ENCODE peak calls at places on chromosomes 2 and 18, in four cellular contexts. P is K562, V is GM12878, S is GM12891. Z is an unnamed sample.

GRCh38 chr18:47917923-47918610 is 12.4 kb downstream of the SMAD2 start:
- DNase-seq in V (no peak), S (no peak), P (no peak), Z (no peak)

GRCh38 chr2:25000503-25001328 is 29.0 kb upstream of the DNAJC27 start:
- DNase-seq in V (no peak), S (no peak), P (no peak), Z (no peak)

GRCh38 chr2:207067476-207067875 is 98.3 kb downstream of the KLF7 start:
- DNase-seq in P (no peak), S (no peak), V (no peak), Z (no peak)

GRCh38 chr2:63008838-63009237 is 41.8 kb upstream of the OTX1 start:
- DNase-seq in V (no peak), S (no peak), P (no peak), Z (no peak)

GRCh38 chr2:152542995-152543481 is 174.2 kb downstream of the PRPF40A start:
- DNase-seq in P (no peak), S (no peak), V (no peak), Z (no peak)

GRCh38 chr2:48529676-48530032 is 300 bp upstream of the STON1 start:
- DNase-seq in P (no peak), V (no peak), S (no peak), Z (no peak)

GRCh38 chr2:213640742-213641425 is 356.6 kb downstream of the SPAG16 start:
- DNase-seq in S (no peak), V (no peak), P (no peak), Z (no peak)

GRCh38 chr2:5391361-5391760 is 300.8 kb upstream of the SOX11 start:
- DNase-seq in S (no peak), P (no peak), V (no peak), Z (no peak)

GRCh38 chr2:71680925-71681324 is 227.6 kb downstream of the DYSF start:
- DNase-seq in V (no peak), S (no peak), P (no peak), Z (no peak)

GRCh38 chr2:119126650-119127049 is 31.9 kb downstream of the C1QL2 start:
- DNase-seq in P (peak), S (peak), V (no peak), Z (no peak)

GRCh38 chr2:240469747-240470146 is 34.3 kb downstream of the GPC1 start:
- DNase-seq in V (no peak), S (no peak), P (no peak), Z (no peak)

GRCh38 chr2:240469239-240469636 is 33.8 kb downstream of the GPC1 start:
- DNase-seq in P (no peak), V (no peak), S (no peak), Z (no peak)

GRCh38 chr2:240467149-240467642 is 31.7 kb downstream of the GPC1 start:
- DNase-seq in P (no peak), S (no peak), V (no peak), Z (no peak)

GRCh38 chr2:240467659-240468299 is 32.3 kb downstream of the GPC1 start:
- DNase-seq in V (no peak), P (no peak), S (peak), Z (no peak)

GRCh38 chr2:240468300-240469238 is 33.1 kb downstream of the GPC1 start:
- DNase-seq in V (no peak), S (no peak), P (no peak), Z (no peak)
- TF ChIP-seq SPI1 in V (no peak), S (no peak), P (no peak), Z (no peak)

GRCh38 chr2:217821536-217822147 is 181.2 kb downstream of the TNS1 start:
- DNase-seq in S (no peak), P (no peak), V (no peak), Z (no peak)
- TF ChIP-seq SPI1 in S (no peak), P (no peak), V (no peak), Z (no peak)

DNA sequence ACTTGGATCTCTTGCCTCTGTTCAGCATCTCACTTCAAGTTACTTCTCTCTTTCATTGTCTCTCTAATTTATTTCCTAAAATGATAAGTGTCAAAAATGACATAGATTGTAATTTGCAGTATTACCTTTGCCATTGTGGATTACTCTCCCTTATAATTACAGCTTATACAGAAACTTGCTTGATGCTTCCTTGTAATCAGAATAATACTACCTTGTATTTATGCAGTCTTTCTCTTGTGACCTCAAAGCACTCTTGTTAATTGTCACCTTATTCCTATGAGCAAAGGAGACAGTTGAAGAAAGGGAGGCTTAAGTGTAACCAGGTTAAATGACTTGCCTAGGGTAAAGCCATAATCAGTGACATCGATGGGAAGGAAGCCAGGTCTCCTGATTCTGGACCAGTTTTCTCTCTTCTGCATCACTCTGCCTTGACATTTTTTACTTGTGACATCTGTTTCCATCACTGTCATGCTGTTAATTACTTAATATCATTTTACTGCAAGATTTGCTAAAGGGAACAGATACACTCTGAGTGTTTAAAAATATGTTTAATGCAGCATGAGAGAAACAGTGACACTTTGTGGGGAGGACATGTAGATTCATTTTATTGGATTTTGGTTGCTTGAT is 388.6 kb downstream of the PARD3B start:
- DNase-seq in P (no peak), S (no peak), V (no peak), Z (no peak)
- TF ChIP-seq SPI1 in P (no peak), S (no peak), V (no peak), Z (no peak)

GRCh38 chr18:11005528-11005927 is 143.8 kb downstream of the PIEZO2 start:
- DNase-seq in V (peak), S (no peak), P (no peak), Z (no peak)
- TF ChIP-seq SPI1 in V (no peak), S (no peak), P (no peak), Z (no peak)